ENCODE peak calls at places on chromosome 2, in five cellular contexts. F is GM03348, J is foreskin keratinocyte, G is AG04450, D is EL. L is an unnamed sample.
A peak's percentile ranks its signal among the peaks of the same experiment; 100 is the strongest.

GRCh38 chr2:113240915-113241911 is 37.5 kb downstream of the PAX8 start:
- DNase-seq in G (peak; percentile 94), D (peak; percentile 100), F (peak; percentile 94), J (peak; percentile 100), L (no peak)

GRCh38 chr2:203685081-203685621 is 21.3 kb upstream of the CD28 start:
- DNase-seq in D (peak; percentile 83), G (peak; percentile 66), F (peak; percentile 71), J (peak; percentile 42), L (no peak)

GRCh38 chr2:157557770-157558169 is 70.9 kb downstream of the ACVR1C start:
- DNase-seq in J (no peak), F (no peak), G (no peak), D (no peak), L (no peak)

GRCh38 chr2:176936410-176936809 is 276.2 kb upstream of the HNRNPA3 start:
- DNase-seq in F (no peak), G (no peak), D (no peak), J (no peak), L (no peak)

GRCh38 chr2:120238728-120239487 is 13.7 kb upstream of the RALB start:
- DNase-seq in D (peak; percentile 92), G (no peak), J (no peak), F (peak; percentile 91), L (no peak)

GRCh38 chr2:230828272-230828961 is 36.3 kb upstream of the ITM2C start:
- DNase-seq in J (no peak), G (no peak), F (peak; percentile 18), D (no peak), L (no peak)

GRCh38 chr2:7053650-7054262 is 136.5 kb downstream of the RNF144A start:
- DNase-seq in D (no peak), G (no peak), F (no peak), J (no peak), L (peak; percentile 73)

GRCh38 chr2:75729861-75730260 is 19.1 kb upstream of the GCFC2 start:
- DNase-seq in F (no peak), D (peak; percentile 14), J (no peak), G (no peak), L (no peak)

L was measured in WERI-Rb-1.